ENCODE peak calls at places on chromosomes 2 and 18, in five cellular contexts. F, K, N, A and D are unnamed samples. For H3K27me3 and H3K9me3, the result is how much of the 10 kb centered on the place peaks cover.

GRCh38 chr2:234169676-234170075 is 119.2 kb downstream of the SPP2 start:
- DNase-seq in F (no peak), K (no peak), N (no peak), A (no peak), D (no peak)

GRCh38 chr2:240139666-240140393 is 628 bp downstream of the OTOS start:
- DNase-seq in F (no peak), K (no peak), N (no peak), A (peak), D (no peak)

GRCh38 chr2:181849601-181850000 is 41.9 kb upstream of the ITPRID2 start:
- DNase-seq in F (no peak), K (no peak), N (no peak), A (no peak), D (no peak)

GRCh38 chr18:74625157-74625556 is 27.5 kb downstream of the ZNF407 start:
- DNase-seq in F (no peak), K (no peak), N (no peak), A (no peak), D (no peak)

GRCh38 chr2:210961249-210961648 is 404.9 kb downstream of the CPS1 start:
- DNase-seq in F (no peak), K (no peak), N (no peak), A (no peak), D (no peak)

GRCh38 chr2:238899386-238899785 is 51.5 kb downstream of the TWIST2 start:
- DNase-seq in F (no peak), K (no peak), N (no peak), A (peak), D (no peak)

GRCh38 chr2:29117636-29118303 is 2.6 kb downstream of the CLIP4 start:
- DNase-seq in F (no peak), K (no peak), N (peak), A (no peak), D (no peak)

GRCh38 chr2:61463769-61464475 is 7.0 kb downstream of the USP34 start:
- DNase-seq in F (no peak), K (no peak), N (no peak), A (no peak), D (no peak)

GRCh38 chr2:181955010-181955409 is 30.6 kb upstream of the PPP1R1C start:
- DNase-seq in F (no peak), K (no peak), N (peak), A (no peak), D (no peak)

GRCh38 chr2:85539361-85540130 is 578 bp downstream of the MAT2A start:
- DNase-seq in F (peak), K (peak), N (peak), A (peak), D (peak)

GRCh38 chr2:32003791-32004190 is 7.0 kb downstream of the MEMO1 start:
- DNase-seq in F (no peak), K (no peak), N (no peak), A (no peak), D (no peak)

GRCh38 chr18:21080576-21080975 is 31.0 kb downstream of the ROCK1 start:
- DNase-seq in F (no peak), K (no peak), N (no peak), A (no peak), D (no peak)

GRCh38 chr2:237708491-237708890 is 81.1 kb downstream of the LRRFIP1 start:
- DNase-seq in F (no peak), K (no peak), N (no peak), A (no peak), D (no peak)

GRCh38 chr18:25425030-25425429 is 73.1 kb upstream of the ZNF521 start:
- DNase-seq in F (no peak), K (no peak), N (no peak), A (no peak), D (no peak)

GRCh38 chr2:62199392-62200125 is 3.6 kb downstream of the B3GNT2 start:
- DNase-seq in F (no peak), K (no peak), N (peak), A (no peak), D (no peak)

GRCh38 chr2:160010361-160011145 is 51.9 kb downstream of the PLA2R1 start:
- DNase-seq in F (no peak), K (no peak), N (no peak), A (no peak), D (no peak)

GRCh38 chr2:157587576-157587975 is 41.1 kb downstream of the ACVR1C start:
- DNase-seq in F (no peak), K (no peak), N (no peak), A (no peak), D (no peak)

GRCh38 chr2:151891566-151892194 is 63.5 kb upstream of the ARL5A start:
- DNase-seq in F (no peak), K (no peak), N (no peak), A (no peak), D (no peak)

GRCh38 chr2:54523336-54523959 is 67.3 kb downstream of the SPTBN1 start:
- DNase-seq in F (no peak), K (no peak), N (no peak), A (no peak), D (no peak)

GRCh38 chr2:60553496-60553991 is at the start of gene BCL11A:
- DNase-seq in F (no peak), K (peak), N (peak), A (peak), D (peak)

GRCh38 chr2:183035954-183036669 is 2.1 kb downstream of the NCKAP1 start:
- DNase-seq in F (no peak), K (no peak), N (no peak), A (no peak), D (peak)
- H3K27me3 ChIP-seq in F (under half), K (under half), N (under half), A (under half), D (under half)

DNA sequence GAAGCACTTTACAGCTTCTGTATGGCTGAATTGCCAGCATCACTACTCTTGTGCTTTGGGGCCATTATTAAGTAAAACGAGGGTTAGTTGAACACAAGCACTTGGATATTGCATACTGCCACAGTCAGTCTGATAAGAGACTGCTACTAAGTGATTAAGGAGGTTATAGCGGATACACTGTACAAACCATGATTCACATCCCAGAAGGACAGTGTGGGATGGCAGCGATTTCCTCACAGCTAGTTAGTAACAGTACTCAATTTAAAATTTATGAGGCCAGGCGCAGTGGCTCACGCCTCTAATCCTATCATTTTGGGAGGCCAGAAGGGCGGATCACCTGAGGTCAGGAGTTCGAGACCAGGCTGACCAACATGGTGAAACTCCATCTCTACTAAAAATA is 2.6 kb upstream of the BMPR2 start:
- DNase-seq in F (no peak), K (no peak), N (peak), A (no peak), D (no peak)
- H3K9me3 ChIP-seq in F (under half), K (under half), N (under half), A (under half), D (under half)

GRCh38 chr2:232417489-232417888 is 10.8 kb downstream of the ALPG start:
- DNase-seq in F (no peak), K (no peak), N (no peak), A (no peak), D (no peak)
- H3K27me3 ChIP-seq in F (under half), K (half or more), N (half or more), A (under half), D (under half)

GRCh38 chr2:42877936-42878335 is 85.6 kb upstream of the HAAO start:
- DNase-seq in F (no peak), K (no peak), N (no peak), A (no peak), D (no peak)
- H3K9me3 ChIP-seq in F (under half), K (under half), N (under half), A (under half), D (under half)

GRCh38 chr18:46756172-46756558 is 688 bp downstream of the ST8SIA5 start:
- DNase-seq in F (no peak), K (no peak), N (no peak), A (peak), D (no peak)
- H3K27me3 ChIP-seq in F (under half), K (under half), N (half or more), A (under half), D (under half)

DNA sequence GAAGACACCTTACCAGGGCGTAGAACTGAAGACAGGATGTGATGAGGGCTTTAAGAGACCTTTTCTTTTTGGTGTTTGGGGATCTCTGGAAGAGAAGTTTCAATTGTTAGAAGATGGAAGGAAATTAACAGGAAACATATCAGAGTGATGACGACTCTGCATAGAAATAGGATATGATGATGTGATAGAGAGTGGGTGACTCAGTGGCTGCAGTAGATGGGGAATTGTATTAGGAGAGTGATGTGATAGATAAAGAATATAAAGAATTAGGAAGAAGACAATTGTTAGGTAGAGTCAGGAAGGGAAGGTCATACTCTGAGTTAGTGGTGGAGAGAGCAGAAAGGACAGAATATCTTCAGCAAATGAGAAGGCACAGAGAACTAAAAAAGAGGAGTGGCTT is 593.9 kb downstream of the NYAP2 start:
- DNase-seq in F (no peak), K (no peak), N (peak), A (no peak), D (no peak)
- H3K9me3 ChIP-seq in F (under half), K (under half), N (under half), A (under half), D (under half)

DNA sequence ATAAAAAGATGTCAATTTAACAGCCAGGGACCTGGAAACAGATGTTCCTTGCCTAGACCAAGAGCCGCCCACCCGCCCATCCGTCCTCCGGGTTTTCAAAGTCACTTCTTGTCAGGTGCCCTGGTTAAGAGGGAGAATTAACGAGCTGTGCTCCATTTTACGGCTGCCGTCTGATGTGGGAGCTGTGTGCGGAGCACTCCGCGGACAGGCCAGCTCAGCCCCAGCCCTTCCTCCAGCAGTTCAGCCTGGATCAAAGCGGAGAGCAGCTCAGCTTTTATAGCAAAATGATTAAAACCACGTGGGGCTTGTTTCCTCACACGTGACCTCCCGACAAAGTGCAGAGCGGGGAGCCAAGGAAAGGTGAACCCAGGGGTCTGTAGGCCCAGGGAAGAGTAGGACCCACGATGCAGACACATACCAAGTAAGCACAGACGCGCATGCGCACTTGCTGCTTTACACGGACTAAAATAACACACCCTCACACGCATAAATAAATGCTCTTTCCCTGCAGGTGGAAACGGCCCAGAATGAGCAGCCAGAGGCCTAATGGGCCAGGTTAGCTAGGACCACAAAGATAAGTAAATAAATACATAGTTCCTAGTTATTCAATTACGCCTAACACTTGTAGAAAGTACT is 46.0 kb upstream of the PKDCC start:
- DNase-seq in F (no peak), K (no peak), N (no peak), A (no peak), D (no peak)
- H3K27me3 ChIP-seq in F (under half), K (under half), N (under half), A (under half), D (under half)

GRCh38 chr18:70827632-70828031 is 538.8 kb downstream of the SOCS6 start:
- DNase-seq in F (no peak), K (no peak), N (no peak), A (no peak), D (no peak)

GRCh38 chr18:70822167-70822566 is 533.3 kb downstream of the SOCS6 start:
- DNase-seq in F (no peak), K (no peak), N (peak), A (no peak), D (no peak)

GRCh38 chr18:70826571-70826970 is 537.7 kb downstream of the SOCS6 start:
- DNase-seq in F (no peak), K (no peak), N (no peak), A (no peak), D (no peak)
- H3K9me3 ChIP-seq in F (under half), K (under half), N (under half), A (under half), D (under half)